ENCODE peak calls at places on chromosomes 3 and 15, in nine cellular contexts. One of them, this sample, is unnamed.

GRCh38 chr15:71629147-71629760 is 181.1 kb upstream of the NR2E3 start:
- DNase-seq in mucosa of gallbladder: no peak
- DNase-seq in aorta: no peak
- DNase-seq in GM23338: peak; percentile 21
- DNase-seq in AG08396: no peak
- DNase-seq in transverse colon: no peak
- DNase-seq in GM03348: no peak
- DNase-seq in dorsolateral prefrontal cortex: no peak
- DNase-seq in central memory CD4-positive, alpha-beta T cell: no peak
- DNase-seq in this sample: no peak

GRCh38 chr3:149426325-149426724 is 48.2 kb upstream of the TM4SF4 start:
- DNase-seq in mucosa of gallbladder: no peak
- DNase-seq in aorta: no peak
- DNase-seq in GM23338: peak; percentile 54
- DNase-seq in AG08396: no peak
- DNase-seq in transverse colon: no peak
- DNase-seq in GM03348: no peak
- DNase-seq in dorsolateral prefrontal cortex: no peak
- DNase-seq in central memory CD4-positive, alpha-beta T cell: no peak
- DNase-seq in this sample: peak; percentile 53

GRCh38 chr3:3178498-3179328 is 778 bp downstream of the CRBN start:
- DNase-seq in mucosa of gallbladder: no peak
- DNase-seq in aorta: no peak
- DNase-seq in GM23338: no peak
- DNase-seq in AG08396: no peak
- DNase-seq in transverse colon: no peak
- DNase-seq in GM03348: no peak
- DNase-seq in dorsolateral prefrontal cortex: no peak
- DNase-seq in central memory CD4-positive, alpha-beta T cell: no peak
- DNase-seq in this sample: no peak

GRCh38 chr3:139540686-139541085 is 1.1 kb upstream of the RBP1 start:
- DNase-seq in mucosa of gallbladder: no peak
- DNase-seq in aorta: no peak
- DNase-seq in GM23338: no peak
- DNase-seq in AG08396: no peak
- DNase-seq in transverse colon: no peak
- DNase-seq in GM03348: no peak
- DNase-seq in dorsolateral prefrontal cortex: no peak
- DNase-seq in central memory CD4-positive, alpha-beta T cell: no peak
- DNase-seq in this sample: no peak

GRCh38 chr3:97764186-97765055 is at the start of gene ARL6:
- DNase-seq in mucosa of gallbladder: peak; percentile 83
- DNase-seq in aorta: peak; percentile 93
- DNase-seq in GM23338: peak; percentile 94
- DNase-seq in AG08396: peak; percentile 86
- DNase-seq in transverse colon: peak; percentile 83
- DNase-seq in GM03348: peak; percentile 92
- DNase-seq in dorsolateral prefrontal cortex: peak; percentile 85
- DNase-seq in central memory CD4-positive, alpha-beta T cell: peak; percentile 75
- DNase-seq in this sample: peak; percentile 95

GRCh38 chr3:123660900-123661299 is 76.0 kb upstream of the HACD2 start:
- DNase-seq in mucosa of gallbladder: peak; percentile 91
- DNase-seq in aorta: peak; percentile 98
- DNase-seq in GM23338: no peak
- DNase-seq in AG08396: peak; percentile 90
- DNase-seq in transverse colon: peak; percentile 91
- DNase-seq in GM03348: peak; percentile 92
- DNase-seq in dorsolateral prefrontal cortex: peak; percentile 74
- DNase-seq in central memory CD4-positive, alpha-beta T cell: no peak
- DNase-seq in this sample: no peak

GRCh38 chr3:10505050-10505790 is at the start of gene ATP2B2:
- DNase-seq in mucosa of gallbladder: no peak
- DNase-seq in aorta: no peak
- DNase-seq in GM23338: peak; percentile 77
- DNase-seq in AG08396: no peak
- DNase-seq in transverse colon: no peak
- DNase-seq in GM03348: peak; percentile 49
- DNase-seq in dorsolateral prefrontal cortex: peak; percentile 32
- DNase-seq in central memory CD4-positive, alpha-beta T cell: no peak
- DNase-seq in this sample: peak; percentile 68

GRCh38 chr3:46368569-46368968 is 2.2 kb upstream of the CCR5 start:
- DNase-seq in mucosa of gallbladder: peak; percentile 73
- DNase-seq in aorta: no peak
- DNase-seq in GM23338: peak; percentile 77
- DNase-seq in AG08396: no peak
- DNase-seq in transverse colon: peak; percentile 77
- DNase-seq in GM03348: no peak
- DNase-seq in dorsolateral prefrontal cortex: peak; percentile 10
- DNase-seq in central memory CD4-positive, alpha-beta T cell: peak; percentile 65
- DNase-seq in this sample: peak; percentile 70

GRCh38 chr3:112074616-112075497 is 11.3 kb upstream of the C3orf52 start:
- DNase-seq in mucosa of gallbladder: peak; percentile 68
- DNase-seq in aorta: no peak
- DNase-seq in GM23338: no peak
- DNase-seq in AG08396: peak; percentile 77
- DNase-seq in transverse colon: peak; percentile 60
- DNase-seq in GM03348: peak; percentile 80
- DNase-seq in dorsolateral prefrontal cortex: no peak
- DNase-seq in central memory CD4-positive, alpha-beta T cell: peak; percentile 65
- DNase-seq in this sample: no peak

GRCh38 chr3:54033761-54034160 is 88.6 kb upstream of the CACNA2D3 start:
- DNase-seq in mucosa of gallbladder: no peak
- DNase-seq in aorta: no peak
- DNase-seq in GM23338: no peak
- DNase-seq in AG08396: no peak
- DNase-seq in transverse colon: no peak
- DNase-seq in GM03348: no peak
- DNase-seq in dorsolateral prefrontal cortex: peak; percentile 24
- DNase-seq in central memory CD4-positive, alpha-beta T cell: no peak
- DNase-seq in this sample: no peak

GRCh38 chr3:170295586-170295985 is 61.9 kb upstream of the SKIL start:
- DNase-seq in mucosa of gallbladder: no peak
- DNase-seq in aorta: no peak
- DNase-seq in GM23338: no peak
- DNase-seq in AG08396: no peak
- DNase-seq in transverse colon: no peak
- DNase-seq in GM03348: no peak
- DNase-seq in dorsolateral prefrontal cortex: no peak
- DNase-seq in central memory CD4-positive, alpha-beta T cell: no peak
- DNase-seq in this sample: no peak

GRCh38 chr3:17505856-17506255 is 236.6 kb downstream of the TBC1D5 start:
- DNase-seq in mucosa of gallbladder: no peak
- DNase-seq in aorta: no peak
- DNase-seq in GM23338: no peak
- DNase-seq in AG08396: peak; percentile 5
- DNase-seq in transverse colon: no peak
- DNase-seq in GM03348: peak; percentile 39
- DNase-seq in dorsolateral prefrontal cortex: no peak
- DNase-seq in central memory CD4-positive, alpha-beta T cell: no peak
- DNase-seq in this sample: no peak

GRCh38 chr3:133535971-133536634 is 37.4 kb upstream of the CDV3 start:
- DNase-seq in mucosa of gallbladder: no peak
- DNase-seq in aorta: no peak
- DNase-seq in GM23338: no peak
- DNase-seq in AG08396: peak; percentile 83
- DNase-seq in transverse colon: peak; percentile 27
- DNase-seq in GM03348: peak; percentile 76
- DNase-seq in dorsolateral prefrontal cortex: no peak
- DNase-seq in central memory CD4-positive, alpha-beta T cell: no peak
- DNase-seq in this sample: no peak

GRCh38 chr3:148992027-148992634 is 791 bp downstream of the GYG1 start:
- DNase-seq in mucosa of gallbladder: peak; percentile 21
- DNase-seq in aorta: peak; percentile 90
- DNase-seq in GM23338: peak; percentile 71
- DNase-seq in AG08396: peak; percentile 63
- DNase-seq in transverse colon: peak; percentile 53
- DNase-seq in GM03348: peak; percentile 71
- DNase-seq in dorsolateral prefrontal cortex: peak; percentile 45
- DNase-seq in central memory CD4-positive, alpha-beta T cell: no peak
- DNase-seq in this sample: peak; percentile 73

GRCh38 chr15:37203050-37203449 is 102.7 kb upstream of the MEIS2 start:
- DNase-seq in mucosa of gallbladder: no peak
- DNase-seq in aorta: no peak
- DNase-seq in GM23338: no peak
- DNase-seq in AG08396: no peak
- DNase-seq in transverse colon: no peak
- DNase-seq in GM03348: no peak
- DNase-seq in dorsolateral prefrontal cortex: no peak
- DNase-seq in central memory CD4-positive, alpha-beta T cell: no peak
- DNase-seq in this sample: no peak

GRCh38 chr3:53801319-53801718 is 44.9 kb downstream of the CHDH start:
- DNase-seq in mucosa of gallbladder: no peak
- DNase-seq in aorta: peak; percentile 45
- DNase-seq in GM23338: no peak
- DNase-seq in AG08396: no peak
- DNase-seq in transverse colon: no peak
- DNase-seq in GM03348: no peak
- DNase-seq in dorsolateral prefrontal cortex: no peak
- DNase-seq in central memory CD4-positive, alpha-beta T cell: no peak
- DNase-seq in this sample: no peak

GRCh38 chr15:90201944-90202375 is 830 bp downstream of the SEMA4B start:
- DNase-seq in mucosa of gallbladder: no peak
- DNase-seq in aorta: no peak
- DNase-seq in GM23338: peak; percentile 52
- DNase-seq in AG08396: peak; percentile 67
- DNase-seq in transverse colon: no peak
- DNase-seq in GM03348: peak; percentile 41
- DNase-seq in dorsolateral prefrontal cortex: no peak
- DNase-seq in central memory CD4-positive, alpha-beta T cell: no peak
- DNase-seq in this sample: peak; percentile 55

GRCh38 chr3:41158947-41159346 is 40.4 kb upstream of the CTNNB1 start:
- DNase-seq in mucosa of gallbladder: no peak
- DNase-seq in aorta: no peak
- DNase-seq in GM23338: no peak
- DNase-seq in AG08396: no peak
- DNase-seq in transverse colon: peak; percentile 66
- DNase-seq in GM03348: no peak
- DNase-seq in dorsolateral prefrontal cortex: no peak
- DNase-seq in central memory CD4-positive, alpha-beta T cell: no peak
- DNase-seq in this sample: no peak

GRCh38 chr3:172138792-172139507 is 99.6 kb downstream of the FNDC3B start:
- DNase-seq in mucosa of gallbladder: peak; percentile 55
- DNase-seq in aorta: no peak
- DNase-seq in GM23338: no peak
- DNase-seq in AG08396: no peak
- DNase-seq in transverse colon: peak; percentile 66
- DNase-seq in GM03348: no peak
- DNase-seq in dorsolateral prefrontal cortex: peak; percentile 72
- DNase-seq in central memory CD4-positive, alpha-beta T cell: no peak
- DNase-seq in this sample: no peak

GRCh38 chr3:123883656-123884257 is 375 bp downstream of the MYLK start:
- DNase-seq in mucosa of gallbladder: no peak
- DNase-seq in aorta: peak; percentile 86
- DNase-seq in GM23338: peak; percentile 69
- DNase-seq in AG08396: peak; percentile 34
- DNase-seq in transverse colon: peak; percentile 16
- DNase-seq in GM03348: peak; percentile 49
- DNase-seq in dorsolateral prefrontal cortex: no peak
- DNase-seq in central memory CD4-positive, alpha-beta T cell: no peak
- DNase-seq in this sample: peak; percentile 69

This sample was measured in neural progenitor cell.